ENCODE peak calls at places on chromosome 2, in five cellular contexts. X is AG08396, J is left ventricle myocardium superior, V is D721Med, H is posterior cingulate gyrus. G is an unnamed sample.

GRCh38 chr2:95346738-95347671 is 49.9 kb downstream of the KCNIP3 start:
- DNase-seq in X (no peak), H (peak; percentile 85), J (peak; percentile 59), V (no peak), G (peak; percentile 39)

GRCh38 chr2:36659872-36660312 is 36.6 kb upstream of the VIT start:
- DNase-seq in X (no peak), V (no peak), J (no peak), H (no peak), G (no peak)

GRCh38 chr2:196200557-196200956 is 29.2 kb upstream of the STK17B start:
- DNase-seq in V (no peak), X (no peak), H (no peak), J (no peak), G (no peak)

GRCh38 chr2:158482594-158482993 is 25.8 kb downstream of the PKP4 start:
- DNase-seq in H (no peak), J (no peak), X (no peak), V (no peak), G (no peak)

GRCh38 chr2:11387100-11387390 is 42.6 kb upstream of the ROCK2 start:
- DNase-seq in V (no peak), J (no peak), H (no peak), X (no peak), G (no peak)

GRCh38 chr2:9057939-9058761 is 54.7 kb upstream of the MBOAT2 start:
- DNase-seq in H (no peak), X (no peak), J (no peak), V (no peak), G (no peak)

GRCh38 chr2:219035942-219036341 is 5.4 kb downstream of the CFAP65 start:
- DNase-seq in H (peak; percentile 2), J (no peak), X (no peak), V (no peak), G (no peak)

GRCh38 chr2:74552914-74553811 is 579 bp downstream of the LOXL3 start:
- DNase-seq in X (peak; percentile 59), J (peak; percentile 45), V (no peak), H (no peak), G (no peak)

GRCh38 chr2:101518470-101519172 is 43.7 kb upstream of the RFX8 start:
- DNase-seq in X (no peak), H (peak; percentile 84), J (peak; percentile 59), V (no peak), G (peak; percentile 32)

GRCh38 chr2:156445311-156446218 is 9.4 kb downstream of the GPD2 start:
- DNase-seq in J (no peak), H (no peak), V (no peak), X (peak; percentile 78), G (peak; percentile 45)

GRCh38 chr2:11491348-11491930 is 25.5 kb upstream of the E2F6 start:
- DNase-seq in J (no peak), H (no peak), X (no peak), V (no peak), G (no peak)

GRCh38 chr2:16638941-16639340 is 26.7 kb downstream of the CYRIA start:
- DNase-seq in H (no peak), V (no peak), X (no peak), J (no peak), G (no peak)

GRCh38 chr2:207852791-207853190 is 83.1 kb upstream of the FZD5 start:
- DNase-seq in J (no peak), H (no peak), V (no peak), X (no peak), G (no peak)

GRCh38 chr2:85266424-85267041 is 61.3 kb downstream of the TGOLN2 start:
- DNase-seq in X (peak; percentile 59), H (no peak), V (no peak), J (peak; percentile 84), G (peak; percentile 87)

GRCh38 chr2:101063753-101064502 is 61.8 kb downstream of the RPL31 start:
- DNase-seq in X (peak; percentile 46), V (no peak), H (no peak), J (no peak), G (no peak)

GRCh38 chr2:26588576-26588975 is 52.6 kb downstream of the CIB4 start:
- DNase-seq in H (no peak), J (no peak), X (no peak), V (no peak), G (no peak)

GRCh38 chr2:29562896-29563295 is 358.5 kb downstream of the ALK start:
- DNase-seq in V (no peak), J (no peak), X (no peak), H (no peak), G (no peak)